ENCODE peak calls at places on chromosomes 7 and 10, in five cellular contexts. One of them, this sample, is unnamed.

GRCh38 chr7:86963599-86964230 is 95.7 kb downstream of the ELAPOR2 start:
- DNase-seq in effector memory CD4-positive, alpha-beta T cell: no peak
- DNase-seq in NCI-H1092: no peak
- DNase-seq in amniotic stem cell: no peak
- DNase-seq in cardiac fibroblast: no peak
- DNase-seq in this sample: no peak

GRCh38 chr7:116762951-116763350 is 91.0 kb downstream of the MET start:
- DNase-seq in effector memory CD4-positive, alpha-beta T cell: no peak
- DNase-seq in NCI-H1092: no peak
- DNase-seq in amniotic stem cell: no peak
- DNase-seq in cardiac fibroblast: no peak
- DNase-seq in this sample: no peak

GRCh38 chr7:36048141-36048901 is 104.7 kb upstream of the EEPD1 start:
- DNase-seq in effector memory CD4-positive, alpha-beta T cell: no peak
- DNase-seq in NCI-H1092: no peak
- DNase-seq in amniotic stem cell: peak
- DNase-seq in cardiac fibroblast: peak
- DNase-seq in this sample: no peak

GRCh38 chr10:131972474-131973071 is 9.2 kb downstream of the BNIP3 start:
- DNase-seq in effector memory CD4-positive, alpha-beta T cell: peak
- DNase-seq in NCI-H1092: no peak
- DNase-seq in amniotic stem cell: no peak
- DNase-seq in cardiac fibroblast: peak
- DNase-seq in this sample: no peak

GRCh38 chr10:97858001-97858439 is 8.4 kb downstream of the GOLGA7B start:
- DNase-seq in effector memory CD4-positive, alpha-beta T cell: no peak
- DNase-seq in NCI-H1092: no peak
- DNase-seq in amniotic stem cell: no peak
- DNase-seq in cardiac fibroblast: peak
- DNase-seq in this sample: no peak

GRCh38 chr10:116278832-116279231 is 5.8 kb upstream of the GFRA1 start:
- DNase-seq in effector memory CD4-positive, alpha-beta T cell: no peak
- DNase-seq in NCI-H1092: no peak
- DNase-seq in amniotic stem cell: no peak
- DNase-seq in cardiac fibroblast: no peak
- DNase-seq in this sample: no peak

GRCh38 chr10:16545126-16545736 is 23.6 kb upstream of the C1QL3 start:
- DNase-seq in effector memory CD4-positive, alpha-beta T cell: no peak
- DNase-seq in NCI-H1092: no peak
- DNase-seq in amniotic stem cell: no peak
- DNase-seq in cardiac fibroblast: peak
- DNase-seq in this sample: no peak

GRCh38 chr10:43228783-43229207 is 38.1 kb downstream of the RASGEF1A start:
- DNase-seq in effector memory CD4-positive, alpha-beta T cell: no peak
- DNase-seq in NCI-H1092: no peak
- DNase-seq in amniotic stem cell: no peak
- DNase-seq in cardiac fibroblast: no peak
- DNase-seq in this sample: no peak

GRCh38 chr7:39192476-39192875 is 214.8 kb downstream of the POU6F2 start:
- DNase-seq in effector memory CD4-positive, alpha-beta T cell: no peak
- DNase-seq in NCI-H1092: no peak
- DNase-seq in amniotic stem cell: no peak
- DNase-seq in cardiac fibroblast: no peak
- DNase-seq in this sample: no peak

GRCh38 chr10:4459531-4459930 is 366.5 kb upstream of the AKR1E2 start:
- DNase-seq in effector memory CD4-positive, alpha-beta T cell: no peak
- DNase-seq in NCI-H1092: no peak
- DNase-seq in amniotic stem cell: no peak
- DNase-seq in cardiac fibroblast: peak
- DNase-seq in this sample: no peak

GRCh38 chr10:3978174-3978573 is 193.2 kb upstream of the KLF6 start:
- DNase-seq in effector memory CD4-positive, alpha-beta T cell: no peak
- DNase-seq in NCI-H1092: no peak
- DNase-seq in amniotic stem cell: no peak
- DNase-seq in cardiac fibroblast: no peak
- DNase-seq in this sample: no peak

GRCh38 chr7:133650067-133650466 is 397.2 kb downstream of the EXOC4 start:
- DNase-seq in effector memory CD4-positive, alpha-beta T cell: no peak
- DNase-seq in NCI-H1092: no peak
- DNase-seq in amniotic stem cell: no peak
- DNase-seq in cardiac fibroblast: peak
- DNase-seq in this sample: no peak

GRCh38 chr7:142854505-142855400 is at the start of gene EPHB6:
- DNase-seq in effector memory CD4-positive, alpha-beta T cell: peak
- DNase-seq in NCI-H1092: no peak
- DNase-seq in amniotic stem cell: peak
- DNase-seq in cardiac fibroblast: peak
- DNase-seq in this sample: peak

GRCh38 chr7:23963461-23963860 is 253.4 kb downstream of the STK31 start:
- DNase-seq in effector memory CD4-positive, alpha-beta T cell: no peak
- DNase-seq in NCI-H1092: no peak
- DNase-seq in amniotic stem cell: no peak
- DNase-seq in cardiac fibroblast: no peak
- DNase-seq in this sample: no peak

GRCh38 chr10:99233680-99234018 is 2.0 kb downstream of the HPSE2 start:
- DNase-seq in effector memory CD4-positive, alpha-beta T cell: no peak
- DNase-seq in NCI-H1092: no peak
- DNase-seq in amniotic stem cell: no peak
- DNase-seq in cardiac fibroblast: peak
- DNase-seq in this sample: no peak

GRCh38 chr10:96614515-96614914 is 27.7 kb upstream of the TM9SF3 start:
- DNase-seq in effector memory CD4-positive, alpha-beta T cell: no peak
- DNase-seq in NCI-H1092: no peak
- DNase-seq in amniotic stem cell: peak
- DNase-seq in cardiac fibroblast: peak
- DNase-seq in this sample: no peak

GRCh38 chr10:120115959-120116358 is 223.4 kb downstream of the SEC23IP start:
- DNase-seq in effector memory CD4-positive, alpha-beta T cell: no peak
- DNase-seq in NCI-H1092: no peak
- DNase-seq in amniotic stem cell: no peak
- DNase-seq in cardiac fibroblast: no peak
- DNase-seq in this sample: no peak

GRCh38 chr7:80231719-80232118 is 97.1 kb downstream of the GNAI1 start:
- DNase-seq in effector memory CD4-positive, alpha-beta T cell: no peak
- DNase-seq in NCI-H1092: no peak
- DNase-seq in amniotic stem cell: no peak
- DNase-seq in cardiac fibroblast: peak
- DNase-seq in this sample: no peak

GRCh38 chr7:134463751-134464150 is 4.9 kb upstream of the AKR1B1 start:
- DNase-seq in effector memory CD4-positive, alpha-beta T cell: no peak
- DNase-seq in NCI-H1092: no peak
- DNase-seq in amniotic stem cell: no peak
- DNase-seq in cardiac fibroblast: no peak
- DNase-seq in this sample: no peak

GRCh38 chr7:19587291-19587690 is 121.5 kb downstream of the POLR1F start:
- DNase-seq in effector memory CD4-positive, alpha-beta T cell: no peak
- DNase-seq in NCI-H1092: no peak
- DNase-seq in amniotic stem cell: no peak
- DNase-seq in cardiac fibroblast: no peak
- DNase-seq in this sample: no peak

GRCh38 chr7:128734777-128735342 is 4.3 kb upstream of the CALU start:
- DNase-seq in effector memory CD4-positive, alpha-beta T cell: no peak
- DNase-seq in NCI-H1092: no peak
- DNase-seq in amniotic stem cell: no peak
- DNase-seq in cardiac fibroblast: no peak
- DNase-seq in this sample: no peak

This sample was measured in frontal cortex.